ENCODE peak calls at places on chromosomes 6 and 20, in nine cellular contexts. L, X, O, M, D, P, Q, C and Y are unnamed samples.

GRCh38 chr6:17865243-17865642 is 122.2 kb downstream of the KIF13A start:
- DNase-seq in L (no peak), X (no peak), O (no peak), M (no peak), D (no peak), P (no peak), Q (no peak), C (no peak), Y (no peak)

GRCh38 chr6:163416640-163417253 is 2.2 kb downstream of the QKI start:
- DNase-seq in L (peak), X (peak), O (no peak), M (peak), D (peak), P (peak), Q (no peak), C (peak), Y (no peak)

GRCh38 chr20:10540636-10541493 is 105.8 kb downstream of the SLX4IP start:
- DNase-seq in L (no peak), X (peak), O (no peak), M (no peak), D (no peak), P (peak), Q (no peak), C (peak), Y (no peak)

GRCh38 chr6:35507221-35507620 is 5.5 kb downstream of the TULP1 start:
- DNase-seq in L (no peak), X (no peak), O (no peak), M (no peak), D (no peak), P (no peak), Q (no peak), C (no peak), Y (no peak)

GRCh38 chr6:2111162-2111677 is 134.2 kb downstream of the GMDS start:
- DNase-seq in L (no peak), X (peak), O (peak), M (no peak), D (peak), P (peak), Q (peak), C (peak), Y (no peak)

GRCh38 chr6:72554203-72554564 is 67.7 kb upstream of the KCNQ5 start:
- DNase-seq in L (peak), X (peak), O (no peak), M (no peak), D (no peak), P (peak), Q (no peak), C (peak), Y (no peak)

GRCh38 chr6:116536216-116536621 is 9.3 kb downstream of the TRAPPC3L start:
- DNase-seq in L (peak), X (peak), O (peak), M (peak), D (peak), P (peak), Q (peak), C (peak), Y (no peak)

GRCh38 chr6:168968228-168968627 is 285.4 kb downstream of the THBS2 start:
- DNase-seq in L (peak), X (peak), O (no peak), M (no peak), D (peak), P (peak), Q (no peak), C (peak), Y (no peak)

GRCh38 chr20:32535953-32536823 is 48.9 kb downstream of the NOL4L start:
- DNase-seq in L (no peak), X (no peak), O (peak), M (peak), D (peak), P (no peak), Q (peak), C (no peak), Y (peak)

GRCh38 chr20:39698706-39699211 is 736.6 kb downstream of the DHX35 start:
- DNase-seq in L (no peak), X (no peak), O (no peak), M (no peak), D (no peak), P (no peak), Q (no peak), C (no peak), Y (no peak)

GRCh38 chr6:149890629-149891045 is 7.3 kb downstream of the RAET1E start:
- DNase-seq in L (no peak), X (peak), O (no peak), M (no peak), D (no peak), P (no peak), Q (no peak), C (no peak), Y (no peak)

GRCh38 chr20:63497138-63497945 is 1.5 kb downstream of the EEF1A2 start:
- DNase-seq in L (no peak), X (no peak), O (no peak), M (no peak), D (no peak), P (no peak), Q (no peak), C (no peak), Y (no peak)

GRCh38 chr20:44720994-44721784 is 6.0 kb downstream of the CCN5 start:
- DNase-seq in L (no peak), X (peak), O (no peak), M (no peak), D (no peak), P (peak), Q (no peak), C (peak), Y (no peak)

GRCh38 chr20:43404880-43405279 is 52.8 kb upstream of the SRSF6 start:
- DNase-seq in L (no peak), X (no peak), O (peak), M (no peak), D (peak), P (no peak), Q (no peak), C (no peak), Y (no peak)

GRCh38 chr20:45817652-45818194 is 5.3 kb downstream of the UBE2C start:
- DNase-seq in L (peak), X (peak), O (no peak), M (no peak), D (no peak), P (peak), Q (no peak), C (peak), Y (no peak)

GRCh38 chr6:47355496-47355895 is 45.8 kb upstream of the TNFRSF21 start:
- DNase-seq in L (no peak), X (no peak), O (no peak), M (no peak), D (no peak), P (no peak), Q (no peak), C (no peak), Y (no peak)

GRCh38 chr6:46263709-46264091 is 92.9 kb upstream of the ENPP5 start:
- DNase-seq in L (peak), X (peak), O (no peak), M (no peak), D (no peak), P (peak), Q (no peak), C (no peak), Y (no peak)

GRCh38 chr6:143238306-143238705 is 177.6 kb downstream of the AIG1 start:
- DNase-seq in L (no peak), X (no peak), O (no peak), M (no peak), D (no peak), P (no peak), Q (no peak), C (no peak), Y (no peak)

GRCh38 chr20:35776513-35777101 is 4.8 kb downstream of the PHF20 start:
- DNase-seq in L (no peak), X (peak), O (no peak), M (no peak), D (no peak), P (peak), Q (no peak), C (peak), Y (no peak)

GRCh38 chr20:45970646-45971424 is 1.2 kb downstream of the ZNF335 start:
- DNase-seq in L (no peak), X (peak), O (peak), M (no peak), D (peak), P (peak), Q (no peak), C (peak), Y (no peak)

GRCh38 chr20:5000263-5001173 is 792 bp downstream of the SLC23A2 start:
- DNase-seq in L (no peak), X (peak), O (peak), M (peak), D (peak), P (no peak), Q (peak), C (no peak), Y (no peak)

GRCh38 chr6:154139894-154140293 is 100.9 kb downstream of the OPRM1 start:
- DNase-seq in L (no peak), X (no peak), O (no peak), M (no peak), D (no peak), P (no peak), Q (no peak), C (no peak), Y (no peak)

GRCh38 chr20:25073544-25073943 is 8.4 kb downstream of the VSX1 start:
- DNase-seq in L (no peak), X (no peak), O (no peak), M (no peak), D (no peak), P (no peak), Q (no peak), C (no peak), Y (no peak)

GRCh38 chr6:112443666-112444065 is 96.5 kb downstream of the RFPL4B start:
- DNase-seq in L (peak), X (peak), O (no peak), M (no peak), D (no peak), P (peak), Q (no peak), C (no peak), Y (no peak)

GRCh38 chr6:41470341-41471063 is 75.7 kb upstream of the FOXP4 start:
- DNase-seq in L (no peak), X (peak), O (no peak), M (no peak), D (peak), P (peak), Q (no peak), C (peak), Y (no peak)

GRCh38 chr6:56348578-56348977 is 101.2 kb upstream of the COL21A1 start:
- DNase-seq in L (no peak), X (peak), O (no peak), M (no peak), D (no peak), P (no peak), Q (no peak), C (no peak), Y (no peak)

GRCh38 chr6:27297857-27298730 is 14.0 kb downstream of the POM121L2 start:
- DNase-seq in L (no peak), X (peak), O (no peak), M (peak), D (peak), P (peak), Q (no peak), C (peak), Y (no peak)

GRCh38 chr6:72966628-72967280 is 258.5 kb downstream of the KHDC1L start:
- DNase-seq in L (no peak), X (peak), O (no peak), M (no peak), D (no peak), P (no peak), Q (no peak), C (no peak), Y (no peak)

GRCh38 chr6:26473758-26474438 is 16.1 kb downstream of the BTN2A1 start:
- DNase-seq in L (peak), X (peak), O (peak), M (peak), D (peak), P (peak), Q (peak), C (peak), Y (peak)

GRCh38 chr20:38841570-38841969 is 36.1 kb downstream of the PPP1R16B start:
- DNase-seq in L (no peak), X (no peak), O (no peak), M (no peak), D (no peak), P (no peak), Q (no peak), C (no peak), Y (no peak)

GRCh38 chr6:152271681-152272464 is 365.3 kb downstream of the SYNE1 start:
- DNase-seq in L (peak), X (peak), O (peak), M (no peak), D (no peak), P (peak), Q (no peak), C (peak), Y (no peak)

GRCh38 chr20:31608256-31608980 is 3.3 kb downstream of the ID1 start:
- DNase-seq in L (no peak), X (peak), O (peak), M (no peak), D (no peak), P (peak), Q (peak), C (no peak), Y (peak)

GRCh38 chr20:4090756-4091331 is 75.5 kb upstream of the RNF24 start:
- DNase-seq in L (peak), X (peak), O (no peak), M (no peak), D (no peak), P (peak), Q (no peak), C (peak), Y (no peak)

GRCh38 chr6:4370066-4370465 is 234.7 kb upstream of the ECI2 start:
- DNase-seq in L (peak), X (peak), O (no peak), M (no peak), D (no peak), P (peak), Q (no peak), C (peak), Y (no peak)

GRCh38 chr20:40966103-40966502 is 62.5 kb upstream of the TOP1 start:
- DNase-seq in L (no peak), X (no peak), O (no peak), M (no peak), D (no peak), P (no peak), Q (peak), C (no peak), Y (no peak)
- TF ChIP-seq CTCF in L (peak), X (peak), O (no peak), M (peak), D (no peak), P (peak), Q (peak), C (peak), Y (no peak)

GRCh38 chr6:89299451-89299850 is 15.6 kb downstream of the GABRR2 start:
- DNase-seq in L (no peak), X (peak), O (no peak), M (no peak), D (no peak), P (no peak), Q (no peak), C (no peak), Y (no peak)
- TF ChIP-seq CTCF in L (no peak), X (no peak), O (no peak), M (peak), D (no peak), P (peak), Q (peak), C (peak), Y (peak)

GRCh38 chr6:131134950-131135243 is 370 bp upstream of the AKAP7 start:
- DNase-seq in L (no peak), X (no peak), O (no peak), M (no peak), D (no peak), P (peak), Q (no peak), C (no peak), Y (no peak)

GRCh38 chr6:131136021-131136847 is 967 bp downstream of the AKAP7 start:
- DNase-seq in L (no peak), X (peak), O (no peak), M (no peak), D (no peak), P (peak), Q (no peak), C (peak), Y (no peak)

GRCh38 chr6:131132360-131132759 is 2.9 kb upstream of the AKAP7 start:
- DNase-seq in L (no peak), X (no peak), O (no peak), M (no peak), D (no peak), P (no peak), Q (no peak), C (no peak), Y (no peak)

GRCh38 chr6:131134220-131134831 is 941 bp upstream of the AKAP7 start:
- DNase-seq in L (no peak), X (no peak), O (no peak), M (no peak), D (no peak), P (no peak), Q (no peak), C (no peak), Y (no peak)

GRCh38 chr6:131135244-131136020 is at the start of gene AKAP7:
- DNase-seq in L (no peak), X (peak), O (peak), M (peak), D (peak), P (peak), Q (peak), C (peak), Y (peak)
- TF ChIP-seq CTCF in L (no peak), X (no peak), O (no peak), M (no peak), D (no peak), P (no peak), Q (no peak), C (no peak), Y (no peak)

GRCh38 chr20:62449951-62450815 is 22.8 kb upstream of the RBBP8NL start:
- DNase-seq in L (no peak), X (no peak), O (no peak), M (no peak), D (no peak), P (no peak), Q (no peak), C (no peak), Y (no peak)
- TF ChIP-seq CTCF in L (no peak), X (no peak), O (no peak), M (no peak), D (no peak), P (peak), Q (no peak), C (peak), Y (no peak)

GRCh38 chr6:946546-946945 is 253.6 kb upstream of the EXOC2 start:
- DNase-seq in L (peak), X (peak), O (no peak), M (no peak), D (no peak), P (peak), Q (no peak), C (no peak), Y (no peak)

GRCh38 chr6:951782-952181 is 258.8 kb upstream of the EXOC2 start:
- DNase-seq in L (no peak), X (no peak), O (no peak), M (no peak), D (no peak), P (no peak), Q (no peak), C (no peak), Y (no peak)

GRCh38 chr6:947235-947934 is 254.4 kb upstream of the EXOC2 start:
- DNase-seq in L (no peak), X (no peak), O (no peak), M (no peak), D (no peak), P (no peak), Q (no peak), C (no peak), Y (no peak)
- TF ChIP-seq CTCF in L (no peak), X (no peak), O (no peak), M (no peak), D (no peak), P (no peak), Q (no peak), C (no peak), Y (no peak)